ENCODE peak calls at places on chromosomes 6 and 20, in eight cellular contexts. L is H9, G is CD14-positive monocyte, E is stomach, H is BJ, D is HepG2, V is nephron progenitor cell, N is fibroblast of the aortic adventitia. W is an unnamed sample.

GRCh38 chr6:92586236-92586977 is 833.0 kb downstream of the EPHA7 start:
- DNase-seq in L (peak), G (no peak), E (no peak), H (no peak), D (no peak), V (no peak), N (no peak), W (no peak)

GRCh38 chr20:39762716-39763115 is 800.6 kb downstream of the DHX35 start:
- DNase-seq in L (no peak), G (no peak), E (no peak), H (no peak), D (no peak), V (no peak), N (no peak), W (no peak)

GRCh38 chr20:37396520-37397075 is 50.7 kb downstream of the SRC start:
- DNase-seq in L (peak), G (no peak), E (no peak), H (no peak), D (no peak), V (peak), N (no peak), W (no peak)

GRCh38 chr20:58650181-58650775 is 805 bp upstream of the STX16 start:
- DNase-seq in L (peak), G (no peak), E (no peak), H (no peak), D (no peak), V (peak), N (peak), W (peak)

GRCh38 chr6:34602318-34603111 is 46.4 kb upstream of the SPDEF start:
- DNase-seq in L (no peak), G (no peak), E (no peak), H (no peak), D (peak), V (no peak), N (no peak), W (no peak)

GRCh38 chr6:161038229-161039003 is 46.8 kb downstream of the MAP3K4 start:
- DNase-seq in L (no peak), G (no peak), E (no peak), H (peak), D (no peak), V (no peak), N (peak), W (peak)

GRCh38 chr20:42024653-42025052 is 406.5 kb upstream of the CHD6 start:
- DNase-seq in L (peak), G (no peak), E (no peak), H (no peak), D (no peak), V (peak), N (no peak), W (no peak)

GRCh38 chr20:35954907-35955251 is 577 bp upstream of the SCAND1 start:
- DNase-seq in L (no peak), G (no peak), E (no peak), H (no peak), D (peak), V (no peak), N (peak), W (no peak)

GRCh38 chr20:62704341-62704948 is 4.2 kb upstream of the NTSR1 start:
- DNase-seq in L (no peak), G (no peak), E (peak), H (peak), D (peak), V (no peak), N (peak), W (no peak)

GRCh38 chr6:108492131-108492766 is 68.5 kb upstream of the FOXO3 start:
- DNase-seq in L (no peak), G (no peak), E (no peak), H (peak), D (peak), V (no peak), N (peak), W (peak)

GRCh38 chr20:48012401-48012974 is 227.2 kb upstream of the SULF2 start:
- DNase-seq in L (no peak), G (no peak), E (no peak), H (peak), D (peak), V (no peak), N (peak), W (no peak)
- TF ChIP-seq CTCF in L (peak), G (no peak), E (no peak), H (peak), D (peak), V (no peak), N (peak), W (no peak)

DNA sequence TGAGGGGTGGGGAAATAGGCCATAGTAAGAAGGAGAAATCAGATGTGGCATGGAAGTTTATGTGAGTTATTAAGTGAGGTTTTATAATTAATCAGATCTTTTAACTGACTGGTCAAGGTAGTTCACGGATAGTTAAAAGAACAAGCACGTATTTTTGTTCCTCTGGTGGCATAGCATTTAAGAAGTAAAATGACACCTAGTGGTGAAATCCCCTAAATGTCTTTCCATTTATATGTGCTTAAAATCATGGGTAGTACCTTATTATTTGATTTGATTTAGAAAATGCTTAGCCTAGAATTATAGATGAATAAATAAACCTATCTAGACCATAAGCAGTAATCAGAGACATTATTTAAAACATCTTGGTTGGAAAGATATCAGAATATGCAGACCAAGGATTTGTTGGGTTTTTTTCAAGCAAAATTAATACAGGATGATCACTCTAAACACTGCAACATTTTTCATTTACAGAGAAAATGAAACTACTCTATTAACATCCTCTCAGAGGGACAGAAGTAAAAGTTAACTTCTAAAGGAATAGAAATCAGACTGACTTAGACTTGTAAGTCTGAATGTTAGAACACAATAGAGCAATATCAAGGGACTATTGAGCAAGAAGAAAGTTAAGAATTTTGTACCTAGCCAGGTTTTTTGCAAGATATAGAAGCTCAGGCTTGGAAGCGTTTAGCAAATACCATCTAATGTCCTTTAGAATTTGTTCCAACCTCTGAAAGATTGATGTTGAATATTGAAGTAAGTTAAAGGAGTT is 81.1 kb downstream of the STXBP5 start:
- DNase-seq in L (no peak), G (no peak), E (no peak), H (no peak), D (peak), V (no peak), N (peak), W (peak)
- TF ChIP-seq CTCF in L (peak), G (peak), E (no peak), H (peak), D (peak), V (peak), N (peak), W (peak)

GRCh38 chr20:53201588-53201987 is 229.4 kb downstream of the TSHZ2 start:
- DNase-seq in L (no peak), G (no peak), E (no peak), H (no peak), D (no peak), V (no peak), N (no peak), W (no peak)

GRCh38 chr20:53194310-53194709 is 222.2 kb downstream of the TSHZ2 start:
- DNase-seq in L (no peak), G (no peak), E (no peak), H (no peak), D (no peak), V (no peak), N (no peak), W (no peak)

GRCh38 chr20:53194891-53195290 is 222.7 kb downstream of the TSHZ2 start:
- DNase-seq in L (no peak), G (no peak), E (no peak), H (no peak), D (no peak), V (no peak), N (no peak), W (no peak)

GRCh38 chr20:53191957-53192356 is 219.8 kb downstream of the TSHZ2 start:
- DNase-seq in L (no peak), G (no peak), E (no peak), H (no peak), D (no peak), V (no peak), N (no peak), W (no peak)

GRCh38 chr20:53195882-53196610 is 223.9 kb downstream of the TSHZ2 start:
- DNase-seq in L (no peak), G (no peak), E (no peak), H (no peak), D (no peak), V (no peak), N (no peak), W (no peak)
- TF ChIP-seq CTCF in L (no peak), G (no peak), E (no peak), H (no peak), D (no peak), V (no peak), N (no peak), W (no peak)

GRCh38 chr6:16953905-16954304 is 147.9 kb upstream of the STMND1 start:
- DNase-seq in L (no peak), G (no peak), E (no peak), H (no peak), D (no peak), V (no peak), N (no peak), W (no peak)

GRCh38 chr6:16959789-16960188 is 142.1 kb upstream of the STMND1 start:
- DNase-seq in L (no peak), G (no peak), E (no peak), H (no peak), D (no peak), V (no peak), N (no peak), W (no peak)

GRCh38 chr6:16961577-16961976 is 140.3 kb upstream of the STMND1 start:
- DNase-seq in L (no peak), G (no peak), E (no peak), H (no peak), D (no peak), V (no peak), N (peak), W (no peak)

GRCh38 chr6:16955899-16956298 is 146.0 kb upstream of the STMND1 start:
- DNase-seq in L (no peak), G (no peak), E (no peak), H (no peak), D (no peak), V (no peak), N (no peak), W (no peak)

GRCh38 chr6:16956371-16956770 is 145.5 kb upstream of the STMND1 start:
- DNase-seq in L (no peak), G (no peak), E (no peak), H (no peak), D (no peak), V (no peak), N (peak), W (no peak)
- TF ChIP-seq CTCF in L (no peak), G (no peak), E (no peak), H (no peak), D (no peak), V (no peak), N (no peak), W (no peak)

W was measured in GM10248.